ENCODE peak calls at places on chromosome 14, in four cellular contexts. S is prostate gland, Y is HCT116, A is GM23338. M is an unnamed sample. For H3K4me1, the result is how much of the 10 kb centered on the place peaks cover.

GRCh38 chr14:89672636-89673279 is 255.7 kb upstream of the FOXN3 start:
- DNase-seq in S (no peak), Y (no peak), A (no peak), M (no peak)

GRCh38 chr14:72589652-72590051 is 304.2 kb downstream of the DPF3 start:
- DNase-seq in S (no peak), Y (no peak), A (no peak), M (no peak)

GRCh38 chr14:25349269-25349668 is 299.3 kb upstream of the STXBP6 start:
- DNase-seq in S (no peak), Y (no peak), A (no peak), M (no peak)

GRCh38 chr14:102140027-102140749 is 491 bp downstream of the WDR20 start:
- DNase-seq in S (peak), Y (no peak), A (peak), M (peak)

GRCh38 chr14:35159742-35160409 is 37.5 kb downstream of the PRORP start:
- DNase-seq in S (no peak), Y (peak), A (no peak), M (no peak)

GRCh38 chr14:90996967-90997366 is 63.5 kb downstream of the RPS6KA5 start:
- DNase-seq in S (no peak), Y (no peak), A (no peak), M (no peak)

GRCh38 chr14:79246200-79246599 is 965.1 kb downstream of the DIO2 start:
- DNase-seq in S (no peak), Y (no peak), A (no peak), M (no peak)

GRCh38 chr14:82190812-82191211 is 657.2 kb upstream of the SEL1L start:
- DNase-seq in S (no peak), Y (no peak), A (no peak), M (no peak)

GRCh38 chr14:28751467-28752058 is 15.0 kb upstream of the FOXG1 start:
- DNase-seq in S (no peak), Y (peak), A (peak), M (no peak)

GRCh38 chr14:74704656-74705055 is 8.2 kb downstream of the AREL1 start:
- DNase-seq in S (no peak), Y (no peak), A (no peak), M (no peak)

GRCh38 chr14:54211562-54212308 is 185.1 kb upstream of the CDKN3 start:
- DNase-seq in S (no peak), Y (peak), A (no peak), M (no peak)

GRCh38 chr14:100673085-100673806 is 53.4 kb upstream of the DLK1 start:
- DNase-seq in S (peak), Y (no peak), A (peak), M (no peak)

GRCh38 chr14:34161351-34162169 is 210.7 kb upstream of the EGLN3 start:
- DNase-seq in S (no peak), Y (no peak), A (no peak), M (no peak)

GRCh38 chr14:98171654-98172053 is 1100.3 kb downstream of the BCL11B start:
- DNase-seq in S (no peak), Y (no peak), A (no peak), M (no peak)

GRCh38 chr14:59427653-59428578 is 37.3 kb downstream of the GPR135 start:
- DNase-seq in S (no peak), Y (no peak), A (no peak), M (peak)

GRCh38 chr14:59428581-59429012 is 36.6 kb downstream of the GPR135 start:
- DNase-seq in S (no peak), Y (no peak), A (no peak), M (no peak)

GRCh38 chr14:59422069-59422881 is 42.9 kb downstream of the GPR135 start:
- DNase-seq in S (no peak), Y (no peak), A (peak), M (no peak)

GRCh38 chr14:59424707-59425106 is 40.5 kb downstream of the GPR135 start:
- DNase-seq in S (no peak), Y (no peak), A (no peak), M (peak)

GRCh38 chr14:59425322-59425945 is 39.7 kb downstream of the GPR135 start:
- DNase-seq in S (no peak), Y (no peak), A (peak), M (peak)
- TF ChIP-seq CTCF in S (no peak), Y (no peak), A (peak), M (no peak)

DNA sequence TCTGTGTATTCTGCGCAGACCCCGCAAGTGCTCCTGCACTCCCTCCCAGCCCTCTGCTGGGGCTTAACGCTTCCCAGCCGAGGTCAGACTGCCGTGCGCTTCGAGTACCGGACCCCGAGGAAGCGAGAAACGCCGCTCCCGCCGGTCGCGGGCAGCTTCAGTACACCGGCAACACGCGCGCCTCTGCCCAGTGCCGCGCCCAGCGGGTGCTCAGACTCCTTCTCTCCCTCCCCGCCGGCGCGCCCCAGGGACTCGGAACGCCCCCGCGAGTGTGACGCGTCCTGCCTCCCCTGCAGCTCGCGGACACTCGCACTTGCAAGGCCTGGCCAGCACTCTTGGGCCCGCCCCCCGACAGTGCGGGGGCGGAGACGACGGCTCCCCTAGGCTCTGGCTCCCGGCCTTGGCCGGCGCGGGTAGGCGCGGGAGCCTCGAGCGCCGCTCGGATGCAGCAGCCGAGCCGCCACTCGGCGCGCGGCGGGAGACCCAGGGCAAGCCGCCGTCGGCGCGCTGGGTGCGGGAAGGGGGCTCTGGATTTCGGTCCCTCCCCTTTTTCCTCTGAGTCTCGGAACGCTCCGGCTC is at the start of gene PTGER2:
- DNase-seq in S (peak), Y (peak), A (peak), M (peak)
- TF ChIP-seq POLR2AphosphoS5 in S (peak), Y (no peak), A (no peak), M (peak)

DNA sequence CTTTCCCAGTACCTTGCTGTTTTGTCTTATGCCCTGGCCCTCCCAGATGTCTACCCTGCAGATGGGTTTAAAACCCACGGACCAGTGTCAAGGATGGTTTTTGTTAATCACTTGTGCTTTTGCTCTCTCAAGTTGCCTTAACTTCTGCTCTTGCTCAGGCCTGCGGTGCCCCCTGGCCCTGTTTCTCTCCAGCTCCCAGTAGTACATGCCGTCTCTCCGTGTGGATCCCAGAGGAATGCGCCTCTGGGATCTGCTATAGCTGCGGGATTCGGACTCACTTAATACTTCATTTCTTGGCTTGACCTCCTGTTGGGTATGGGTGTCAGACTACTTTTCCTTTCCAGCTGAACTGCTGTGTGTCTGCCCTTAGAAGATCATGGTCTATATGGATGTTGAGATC is 14.5 kb downstream of the PLEKHG3 start:
- DNase-seq in S (no peak), Y (no peak), A (no peak), M (peak)
- H3K4me1 ChIP-seq in S (under half), Y (half or more), A (half or more), M (half or more)

DNA sequence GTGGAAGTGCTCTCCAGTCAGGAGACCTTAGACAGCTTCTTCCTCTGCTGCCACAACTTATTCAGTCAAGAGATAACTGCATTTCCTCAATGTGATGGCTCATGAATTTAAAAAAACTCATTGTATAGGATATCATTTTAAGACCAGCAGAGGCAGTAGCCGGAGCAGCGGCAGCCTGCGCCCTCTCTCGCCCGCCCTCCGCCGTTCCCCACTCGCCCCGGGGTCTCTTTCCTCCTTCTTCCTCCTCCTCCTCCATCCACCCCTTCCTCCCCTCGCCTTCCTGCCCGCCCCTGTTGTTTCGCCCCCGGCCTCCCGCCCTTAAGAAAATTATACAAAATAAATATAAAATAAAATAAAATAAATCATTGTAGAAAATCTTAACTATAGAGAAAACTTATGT is 687.6 kb downstream of the FLRT2 start:
- DNase-seq in S (no peak), Y (no peak), A (peak), M (no peak)
- TF ChIP-seq CTCF in S (no peak), Y (no peak), A (peak), M (no peak)

GRCh38 chr14:56025191-56025590 is 93.0 kb upstream of the PELI2 start:
- DNase-seq in S (no peak), Y (no peak), A (no peak), M (no peak)
- TF ChIP-seq POLR2AphosphoS5 in S (no peak), Y (no peak), A (no peak), M (no peak)

GRCh38 chr14:104935026-104935650 is 10.5 kb downstream of the PLD4 start:
- DNase-seq in S (no peak), Y (no peak), A (no peak), M (no peak)

GRCh38 chr14:104932676-104933631 is 8.3 kb downstream of the PLD4 start:
- DNase-seq in S (peak), Y (peak), A (peak), M (peak)

GRCh38 chr14:104934380-104934733 is 9.7 kb downstream of the PLD4 start:
- DNase-seq in S (no peak), Y (no peak), A (no peak), M (no peak)

GRCh38 chr14:104931771-104932675 is 7.3 kb downstream of the PLD4 start:
- DNase-seq in S (no peak), Y (no peak), A (peak), M (peak)

DNA sequence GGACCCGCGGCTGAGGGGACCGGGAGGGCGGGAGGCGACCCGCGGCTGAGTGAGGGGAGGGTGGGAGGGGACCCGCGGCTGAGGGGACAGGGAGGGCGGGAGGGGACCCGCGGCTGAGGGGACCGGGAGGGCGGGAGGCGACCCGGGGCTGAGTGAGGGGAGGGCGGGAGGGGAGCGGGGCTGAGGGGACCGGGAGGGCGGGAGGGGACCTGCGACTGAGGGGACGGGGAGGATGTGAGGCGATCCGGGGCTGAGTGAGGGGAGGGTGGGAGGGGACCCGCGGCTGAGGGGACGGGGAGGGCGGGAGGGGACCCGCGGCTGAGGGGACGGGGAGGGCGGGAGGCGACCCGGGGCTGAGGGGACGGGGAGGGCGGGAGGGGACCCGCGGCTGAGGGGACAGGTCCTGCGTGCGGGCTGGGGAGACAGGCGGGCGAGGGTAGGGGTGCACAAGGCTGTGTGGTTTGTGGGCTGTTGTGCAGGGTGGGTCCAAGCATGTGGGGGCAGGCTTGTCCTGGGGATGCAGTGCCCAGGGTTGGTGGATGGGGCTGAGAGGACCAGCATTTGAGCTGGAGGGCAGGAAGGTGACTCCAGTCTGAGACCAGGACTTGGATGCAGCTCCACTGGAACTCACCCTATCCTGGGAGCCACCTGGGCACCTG is 9.2 kb downstream of the PLD4 start:
- DNase-seq in S (no peak), Y (no peak), A (peak), M (peak)
- H3K4me1 ChIP-seq in S (under half), Y (under half), A (under half), M (under half)

DNA sequence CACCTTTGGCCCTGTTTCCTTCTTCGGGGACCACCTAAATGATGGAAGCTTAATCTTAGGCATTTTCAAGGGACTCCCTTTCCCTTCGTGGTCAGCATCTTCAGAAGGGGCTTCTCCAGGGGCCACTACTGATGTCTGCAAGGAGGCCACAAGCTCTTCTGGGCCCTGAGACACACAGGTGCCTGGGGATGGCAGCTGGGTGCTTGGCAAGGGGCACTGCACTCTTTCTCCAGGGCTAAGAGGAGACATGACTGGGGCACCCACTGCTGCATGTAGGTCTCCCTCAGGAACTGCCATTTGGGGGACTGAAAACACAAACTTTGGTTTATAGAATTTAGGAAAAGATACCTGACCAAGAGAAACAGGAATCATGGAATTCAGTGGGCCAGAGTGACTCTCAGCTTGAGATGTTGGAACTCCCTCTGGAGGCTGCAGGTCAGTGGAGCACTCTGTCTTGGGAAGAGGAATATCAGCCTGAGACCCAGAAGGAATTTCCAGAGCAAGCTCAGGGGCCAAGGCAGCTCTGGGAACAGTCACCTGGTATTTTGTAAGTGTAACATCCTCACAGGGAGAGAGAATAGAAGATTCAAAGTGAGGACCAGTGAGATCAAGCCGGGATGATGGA is 16.0 kb downstream of the PLD4 start:
- DNase-seq in S (no peak), Y (no peak), A (peak), M (peak)
- TF ChIP-seq CTCF in S (no peak), Y (no peak), A (peak), M (no peak)

GRCh38 chr14:67532998-67533753 is at the start of gene PLEKHH1:
- DNase-seq in S (peak), Y (peak), A (peak), M (peak)
- TF ChIP-seq POLR2AphosphoS5 in S (peak), Y (peak), A (peak), M (peak)

GRCh38 chr14:22559041-22559440 is 30.0 kb downstream of the DAD1 start:
- DNase-seq in S (no peak), Y (no peak), A (no peak), M (no peak)

GRCh38 chr14:22558221-22558913 is 30.7 kb downstream of the DAD1 start:
- DNase-seq in S (no peak), Y (no peak), A (peak), M (no peak)

GRCh38 chr14:22556021-22556989 is 32.7 kb downstream of the DAD1 start:
- DNase-seq in S (peak), Y (no peak), A (peak), M (peak)

GRCh38 chr14:22556990-22557623 is 31.9 kb downstream of the DAD1 start:
- DNase-seq in S (peak), Y (peak), A (peak), M (peak)

DNA sequence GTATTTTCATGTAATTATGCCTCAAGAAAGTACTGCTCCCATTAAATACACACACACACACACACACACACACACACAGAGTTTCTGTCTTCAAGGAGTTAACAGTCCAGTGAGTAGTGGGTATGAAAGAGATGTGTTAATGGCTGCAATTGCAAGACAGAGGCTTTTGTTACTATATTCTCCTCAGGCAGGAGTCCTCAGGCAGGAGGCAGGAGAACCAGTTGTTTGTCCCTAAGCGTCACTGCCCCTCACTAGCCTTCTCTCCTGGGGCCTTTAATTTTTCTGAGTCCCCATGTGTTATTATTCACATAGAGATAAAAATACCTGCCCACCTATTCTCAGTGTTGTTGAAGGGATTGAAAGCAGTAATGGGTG is 31.2 kb downstream of the DAD1 start:
- DNase-seq in S (no peak), Y (no peak), A (no peak), M (no peak)
- H3K4me1 ChIP-seq in S (under half), Y (under half), A (under half), M (under half)

GRCh38 chr14:42110167-42110566 is 503.5 kb downstream of the LRFN5 start:
- DNase-seq in S (no peak), Y (no peak), A (peak), M (no peak)
- TF ChIP-seq CTCF in S (no peak), Y (peak), A (peak), M (peak)

M was measured in sigmoid colon.